ENCODE peak calls at places on chromosomes 1 and 21, in four cellular contexts. D is H1, V is SK-N-SH, G is K562. M is an unnamed sample.

GRCh38 chr1:152109998-152110294 is 5.3 kb downstream of the TCHH start:
- DNase-seq in D (no peak), V (no peak), G (no peak), M (no peak)

GRCh38 chr1:36703526-36704208 is 221.0 kb upstream of the CSF3R start:
- DNase-seq in D (peak; percentile 78), V (peak; percentile 89), G (peak; percentile 93), M (peak; percentile 5)

GRCh38 chr21:45990741-45991605 is 9.4 kb downstream of the COL6A1 start:
- DNase-seq in D (no peak), V (no peak), G (no peak), M (no peak)

GRCh38 chr1:177913762-177914540 is 55.9 kb downstream of the SEC16B start:
- DNase-seq in D (no peak), V (peak; percentile 16), G (no peak), M (no peak)

GRCh38 chr1:54088385-54088784 is 35.0 kb downstream of the TCEANC2 start:
- DNase-seq in D (no peak), V (no peak), G (no peak), M (no peak)

GRCh38 chr1:66981679-66982078 is 56.9 kb downstream of the MIER1 start:
- DNase-seq in D (no peak), V (no peak), G (no peak), M (no peak)

GRCh38 chr21:19987671-19988070 is 1010.5 kb upstream of the NCAM2 start:
- DNase-seq in D (no peak), V (no peak), G (no peak), M (no peak)

GRCh38 chr1:56532359-56532696 is 47.0 kb downstream of the PLPP3 start:
- DNase-seq in D (no peak), V (no peak), G (no peak), M (no peak)

GRCh38 chr1:224168859-224169380 is 14.1 kb upstream of the DEGS1 start:
- DNase-seq in D (no peak), V (no peak), G (no peak), M (peak; percentile 90)

GRCh38 chr1:235919127-235919796 is 52.6 kb upstream of the LYST start:
- DNase-seq in D (no peak), V (no peak), G (no peak), M (no peak)

GRCh38 chr1:206050655-206051235 is 2.2 kb upstream of the RHEX start:
- DNase-seq in D (no peak), V (no peak), G (no peak), M (peak; percentile 100)

GRCh38 chr1:233815865-233816264 is 88.6 kb upstream of the SLC35F3 start:
- DNase-seq in D (no peak), V (peak; percentile 15), G (no peak), M (no peak)

GRCh38 chr1:103211073-103211472 is 102.8 kb upstream of the COL11A1 start:
- DNase-seq in D (no peak), V (no peak), G (no peak), M (no peak)

GRCh38 chr21:44363278-44363677 is 9.9 kb downstream of the TRPM2 start:
- DNase-seq in D (no peak), V (no peak), G (no peak), M (no peak)

GRCh38 chr1:164608651-164609057 is 49.7 kb downstream of the PBX1 start:
- DNase-seq in D (no peak), V (no peak), G (no peak), M (no peak)

GRCh38 chr21:38995755-38996154 is 187.5 kb downstream of the PSMG1 start:
- DNase-seq in D (no peak), V (no peak), G (no peak), M (no peak)

GRCh38 chr1:66705100-66705499 is 47.2 kb upstream of the DYNLT5 start:
- DNase-seq in D (no peak), V (no peak), G (no peak), M (no peak)

GRCh38 chr1:172145231-172145651 is 275.2 kb upstream of the C1orf105 start:
- DNase-seq in D (no peak), V (peak; percentile 5), G (no peak), M (no peak)

GRCh38 chr1:29896791-29897725 is 660.7 kb downstream of the PTPRU start:
- DNase-seq in D (no peak), V (no peak), G (no peak), M (no peak)
- TF ChIP-seq JUND in D (no peak), V (no peak), G (no peak), M (no peak)

DNA sequence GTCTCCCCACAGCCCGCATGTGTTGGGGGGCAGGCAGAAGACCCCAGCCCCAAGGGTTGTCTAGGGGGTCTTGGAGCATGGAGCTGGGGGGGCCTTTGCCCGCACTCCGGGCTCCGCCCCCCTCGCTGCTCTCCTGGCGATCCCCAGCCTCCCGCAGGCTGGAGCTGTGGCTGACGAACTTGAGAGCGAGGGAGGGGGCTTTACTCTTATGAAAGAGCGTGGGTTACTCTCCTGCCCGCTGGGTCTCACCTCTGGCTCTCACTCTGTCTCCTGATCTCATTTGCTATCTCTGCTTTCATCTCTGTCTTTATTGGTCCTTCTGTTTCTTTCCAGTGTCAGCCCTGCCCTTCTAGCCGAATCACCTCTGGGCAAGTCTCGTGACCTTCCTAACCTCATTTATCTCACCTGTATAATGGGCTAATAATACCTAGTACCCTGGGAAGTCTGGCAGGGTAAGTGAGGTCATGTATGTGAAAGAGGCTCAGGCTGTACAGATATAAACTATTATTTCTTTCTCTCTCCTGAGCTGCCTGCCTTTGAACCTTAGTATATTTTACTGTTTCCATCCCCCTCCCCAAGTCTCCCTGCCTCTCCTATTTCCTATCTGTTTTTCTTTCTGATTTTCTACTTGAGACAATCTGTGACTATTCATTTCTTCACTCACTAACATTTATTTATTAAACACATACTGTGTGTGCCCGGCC is 721 bp downstream of the EFNA4 start:
- DNase-seq in D (no peak), V (peak; percentile 83), G (no peak), M (no peak)
- TF ChIP-seq TAF1 in D (no peak), V (no peak), G (no peak), M (no peak)

GRCh38 chr1:29247874-29248273 is 11.6 kb downstream of the PTPRU start:
- DNase-seq in D (no peak), V (no peak), G (no peak), M (no peak)
- TF ChIP-seq JUND in D (no peak), V (no peak), G (no peak), M (no peak)

GRCh38 chr1:97082160-97082848 is 360.7 kb downstream of the PTBP2 start:
- DNase-seq in D (no peak), V (no peak), G (no peak), M (no peak)

GRCh38 chr1:97077221-97077620 is 355.6 kb downstream of the PTBP2 start:
- DNase-seq in D (no peak), V (peak; percentile 12), G (no peak), M (no peak)

GRCh38 chr1:97073936-97074335 is 352.4 kb downstream of the PTBP2 start:
- DNase-seq in D (no peak), V (no peak), G (no peak), M (no peak)

GRCh38 chr1:97074771-97075170 is 353.2 kb downstream of the PTBP2 start:
- DNase-seq in D (no peak), V (no peak), G (no peak), M (no peak)

DNA sequence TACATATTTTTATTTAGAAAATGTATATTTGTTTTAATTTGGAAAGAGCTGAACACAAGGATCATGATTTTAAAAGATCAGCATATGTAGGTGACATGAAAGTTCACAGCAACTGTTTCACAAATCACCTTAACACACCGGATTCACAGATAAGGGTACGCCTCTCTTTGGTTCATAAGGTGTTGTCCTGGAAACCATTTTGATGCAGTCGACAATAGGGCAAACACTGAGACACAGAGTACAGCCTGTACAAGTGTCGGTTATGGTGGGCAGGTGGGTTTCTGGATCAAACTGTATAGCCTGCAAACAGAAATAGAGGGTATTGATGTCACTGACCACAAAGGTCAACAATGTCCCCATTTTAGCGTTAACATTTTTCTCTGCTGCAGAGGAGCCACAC is 357.3 kb downstream of the PTBP2 start:
- DNase-seq in D (no peak), V (no peak), G (no peak), M (no peak)
- TF ChIP-seq TAF1 in D (no peak), V (no peak), G (no peak), M (no peak)

GRCh38 chr1:2132222-2133038 is 62.1 kb downstream of the FAAP20 start:
- DNase-seq in D (no peak), V (peak; percentile 82), G (peak; percentile 73), M (no peak)
- TF ChIP-seq JUND in D (no peak), V (no peak), G (no peak), M (no peak)

GRCh38 chr1:17826165-17826488 is 71.0 kb downstream of the ACTL8 start:
- DNase-seq in D (no peak), V (peak; percentile 83), G (peak; percentile 83), M (no peak)
- TF ChIP-seq TAF1 in D (no peak), V (no peak), G (no peak), M (no peak)

M was measured in GM12878.